ENCODE peak calls at places on chromosome 15, in six cellular contexts. I is SK-N-SH, Z is tibial nerve, F is K562, Q is A549, J is suprapubic skin. K is an unnamed sample.

GRCh38 chr15:86915811-86916331 is 836.2 kb downstream of the AGBL1 start:
- DNase-seq in Q (peak), F (peak), I (peak), J (no peak), Z (no peak), K (no peak)

GRCh38 chr15:62348119-62348518 is 183.0 kb upstream of the C2CD4B start:
- DNase-seq in I (no peak), F (no peak), Z (no peak), Q (no peak), J (no peak), K (no peak)

GRCh38 chr15:83766326-83766725 is 112.4 kb downstream of the ADAMTSL3 start:
- DNase-seq in F (no peak), Q (no peak), I (no peak), J (no peak), Z (no peak), K (no peak)

GRCh38 chr15:99703603-99704443 is 29.4 kb downstream of the LYSMD4 start:
- DNase-seq in Q (peak), J (no peak), Z (no peak), F (peak), I (no peak), K (no peak)

GRCh38 chr15:40871749-40872617 is 2.1 kb downstream of the RHOV start:
- DNase-seq in I (no peak), Z (no peak), J (no peak), Q (no peak), F (peak), K (peak)

GRCh38 chr15:24772256-24772655 is 96.7 kb downstream of the NPAP1 start:
- DNase-seq in J (no peak), Z (no peak), Q (no peak), I (no peak), F (no peak), K (no peak)

GRCh38 chr15:88695046-88695445 is 56.2 kb downstream of the ISG20 start:
- DNase-seq in F (no peak), Z (no peak), J (no peak), Q (no peak), I (no peak), K (no peak)

GRCh38 chr15:68637755-68638405 is 59.1 kb downstream of the CORO2B start:
- DNase-seq in J (peak), Q (no peak), I (no peak), Z (peak), F (no peak), K (peak)

GRCh38 chr15:31254431-31255175 is 72.0 kb upstream of the KLF13 start:
- DNase-seq in Z (peak), Q (no peak), F (no peak), J (no peak), I (no peak), K (no peak)

GRCh38 chr15:39216816-39217215 is 364.1 kb upstream of the THBS1 start:
- DNase-seq in Z (no peak), J (no peak), Q (no peak), F (no peak), I (no peak), K (no peak)

GRCh38 chr15:39215006-39215405 is 365.9 kb upstream of the THBS1 start:
- DNase-seq in F (no peak), Z (no peak), I (no peak), Q (no peak), J (no peak), K (no peak)

GRCh38 chr15:39219608-39220007 is 361.3 kb upstream of the THBS1 start:
- DNase-seq in F (no peak), Z (no peak), I (no peak), J (no peak), Q (no peak), K (no peak)
- H3K27ac ChIP-seq in F (no peak), Z (no peak), I (no peak), J (no peak), Q (no peak), K (no peak)

GRCh38 chr15:73437541-73438109 is 5.3 kb upstream of the REC114 start:
- DNase-seq in F (no peak), J (no peak), I (no peak), Q (no peak), Z (no peak), K (no peak)

GRCh38 chr15:73442436-73442835 is 528 bp upstream of the REC114 start:
- DNase-seq in F (no peak), Z (no peak), J (no peak), Q (no peak), I (no peak), K (no peak)

GRCh38 chr15:73442968-73443367 is at the start of gene REC114:
- DNase-seq in I (no peak), J (no peak), Q (no peak), Z (no peak), F (peak), K (no peak)

GRCh38 chr15:73438651-73439050 is 4.3 kb upstream of the REC114 start:
- DNase-seq in Z (no peak), Q (no peak), J (no peak), F (no peak), I (no peak), K (no peak)

GRCh38 chr15:73440571-73440970 is 2.4 kb upstream of the REC114 start:
- DNase-seq in I (no peak), J (no peak), Q (no peak), Z (no peak), F (no peak), K (no peak)
- TF ChIP-seq EP300 in I (no peak), J (no peak), Q (no peak), Z (no peak), F (no peak), K (no peak)

GRCh38 chr15:90072978-90073640 is 29.2 kb downstream of the IDH2 start:
- DNase-seq in J (no peak), Q (no peak), Z (no peak), I (no peak), F (no peak), K (no peak)
- H3K27ac ChIP-seq in J (no peak), Q (no peak), Z (no peak), I (no peak), F (no peak), K (peak)

DNA sequence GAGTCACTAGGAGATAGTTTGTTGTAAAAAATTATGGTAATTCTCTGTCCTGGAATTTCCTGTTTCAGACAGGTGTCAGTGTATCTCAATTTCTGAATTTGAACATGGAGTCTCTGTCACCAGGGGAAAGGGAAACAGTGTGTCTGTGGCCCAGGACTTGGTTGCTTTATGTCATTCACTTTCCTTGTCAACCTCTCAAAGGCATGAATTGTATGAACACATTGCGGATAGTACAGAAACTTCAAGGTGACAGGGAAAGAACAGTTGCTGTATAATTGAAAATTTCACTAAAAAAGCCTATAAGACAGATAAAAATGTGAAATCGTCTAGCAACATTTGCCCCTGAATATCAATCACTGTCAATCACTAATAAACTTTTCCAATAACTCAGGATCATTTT is 175.0 kb upstream of the DPH6 start:
- DNase-seq in J (no peak), F (no peak), Q (no peak), I (no peak), Z (no peak), K (no peak)
- TF ChIP-seq EP300 in J (no peak), F (no peak), Q (no peak), I (no peak), Z (no peak), K (no peak)

GRCh38 chr15:64071931-64072765 is 21.5 kb downstream of the CIAO2A start:
- DNase-seq in Q (peak), J (no peak), F (no peak), Z (no peak), I (no peak), K (no peak)

GRCh38 chr15:64070106-64070505 is 23.5 kb downstream of the CIAO2A start:
- DNase-seq in Z (no peak), I (no peak), J (no peak), Q (no peak), F (no peak), K (no peak)

GRCh38 chr15:64067564-64068030 is 21.3 kb upstream of the DAPK2 start:
- DNase-seq in Q (peak), F (peak), J (peak), Z (no peak), I (peak), K (peak)

GRCh38 chr15:64070965-64071851 is 22.4 kb downstream of the CIAO2A start:
- DNase-seq in I (no peak), Z (peak), Q (peak), F (no peak), J (peak), K (peak)

DNA sequence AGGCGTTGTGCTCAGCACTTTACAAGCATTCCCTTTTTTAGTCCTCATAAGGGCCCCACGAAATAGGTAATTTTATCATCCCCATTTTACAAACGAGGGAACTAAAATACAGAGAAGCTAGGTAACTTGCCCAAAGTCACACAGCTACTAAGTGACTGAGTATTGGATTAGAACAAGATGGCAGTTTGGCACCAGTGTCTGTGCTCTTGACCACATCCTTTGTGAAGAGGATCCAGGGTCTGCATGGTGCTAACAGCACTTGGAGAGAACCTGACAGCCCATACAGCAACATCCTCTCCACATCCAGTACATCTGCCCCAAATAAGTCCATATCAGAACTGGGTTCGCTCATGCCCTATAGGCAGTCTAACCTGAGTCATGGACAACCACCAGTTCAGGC is 21.8 kb upstream of the DAPK2 start:
- DNase-seq in J (no peak), Z (no peak), F (no peak), Q (no peak), I (no peak), K (no peak)
- H3K27ac ChIP-seq in J (no peak), Z (no peak), F (no peak), Q (no peak), I (no peak), K (no peak)

GRCh38 chr15:92365816-92366215 is 27.9 kb upstream of the ST8SIA2 start:
- DNase-seq in F (no peak), Z (no peak), Q (no peak), I (no peak), J (no peak), K (no peak)
- TF ChIP-seq EP300 in F (no peak), Z (no peak), Q (no peak), I (no peak), J (no peak), K (no peak)

GRCh38 chr15:92636950-92637481 is 18.6 kb downstream of the FAM174B start:
- DNase-seq in Z (no peak), J (no peak), Q (no peak), I (peak), F (peak), K (peak)
- H3K27ac ChIP-seq in Z (no peak), J (peak), Q (no peak), I (no peak), F (no peak), K (peak)

K was measured in stomach.